ENCODE peak calls at places on chromosomes 16 and 17, in six cellular contexts. A, U, T, W, L and B are unnamed samples.

GRCh38 chr17:8237886-8238285 is 10.0 kb downstream of the CTC1 start:
- DNase-seq in A (no peak), L (peak), U (no peak), T (no peak), W (no peak), B (no peak)

GRCh38 chr17:19381741-19382444 is 3.6 kb downstream of the MAPK7 start:
- DNase-seq in L (peak), U (no peak), A (peak), T (no peak), W (no peak), B (peak)

GRCh38 chr17:35154486-35154885 is 6.9 kb downstream of the UNC45B start:
- DNase-seq in A (no peak), L (no peak), T (no peak), W (no peak), U (no peak), B (no peak)

GRCh38 chr17:2087597-2088211 is 32.8 kb downstream of the HIC1 start:
- DNase-seq in W (no peak), T (no peak), A (peak), L (peak), U (peak), B (no peak)

GRCh38 chr17:62778990-62779681 is 29.0 kb downstream of the MARCHF10 start:
- DNase-seq in L (peak), T (no peak), W (no peak), U (no peak), A (peak), B (no peak)

GRCh38 chr17:65495255-65496060 is 66.0 kb downstream of the AXIN2 start:
- DNase-seq in L (no peak), A (no peak), W (no peak), U (no peak), T (no peak), B (no peak)

GRCh38 chr17:37802061-37802460 is 57.2 kb upstream of the HNF1B start:
- DNase-seq in T (no peak), A (no peak), U (no peak), W (no peak), L (no peak), B (no peak)

GRCh38 chr17:45905812-45906211 is 11.5 kb downstream of the MAPT start:
- DNase-seq in L (no peak), W (no peak), U (no peak), A (no peak), T (no peak), B (no peak)

GRCh38 chr16:69613283-69614154 is 47.8 kb downstream of the NFAT5 start:
- DNase-seq in A (no peak), L (no peak), U (no peak), T (no peak), W (no peak), B (no peak)

GRCh38 chr16:57316390-57317017 is 32.0 kb upstream of the PLLP start:
- DNase-seq in W (no peak), A (no peak), U (no peak), T (no peak), L (no peak), B (peak)

GRCh38 chr17:3865166-3865565 is 19.1 kb upstream of the NCBP3 start:
- DNase-seq in U (no peak), L (no peak), T (no peak), A (no peak), W (no peak), B (no peak)

GRCh38 chr17:11823862-11824261 is 173.4 kb downstream of the ZNF18 start:
- DNase-seq in W (no peak), L (no peak), A (no peak), U (peak), T (no peak), B (no peak)

GRCh38 chr17:58679263-58680037 is 12.4 kb downstream of the TEX14 start:
- DNase-seq in A (no peak), T (no peak), W (no peak), L (no peak), U (no peak), B (no peak)

GRCh38 chr16:9136596-9136995 is 45.2 kb downstream of the HAPSTR1 start:
- DNase-seq in W (no peak), T (no peak), A (peak), L (peak), U (peak), B (no peak)

GRCh38 chr17:77770331-77771105 is 188.0 kb upstream of the TNRC6C start:
- DNase-seq in L (peak), W (no peak), U (no peak), T (no peak), A (no peak), B (no peak)

GRCh38 chr16:87127766-87128147 is 189.4 kb downstream of the C16orf95 start:
- DNase-seq in T (no peak), A (no peak), L (no peak), W (no peak), U (no peak), B (no peak)
- H3K27ac ChIP-seq in T (no peak), A (no peak), L (peak), W (peak), U (no peak), B (peak)

GRCh38 chr17:74842146-74842598 is 17.5 kb downstream of the GRIN2C start:
- DNase-seq in W (no peak), T (no peak), U (no peak), L (no peak), A (no peak), B (no peak)
- TF ChIP-seq CTCF in W (no peak), T (no peak), U (no peak), L (no peak), A (no peak), B (no peak)

GRCh38 chr16:23181506-23181905 is 1.0 kb upstream of the SCNN1G start:
- DNase-seq in A (no peak), L (no peak), U (no peak), W (no peak), T (no peak), B (no peak)

GRCh38 chr16:23185661-23186060 is 3.1 kb downstream of the SCNN1G start:
- DNase-seq in U (no peak), T (no peak), W (peak), L (no peak), A (no peak), B (no peak)

GRCh38 chr16:23183486-23183862 is 929 bp downstream of the SCNN1G start:
- DNase-seq in U (no peak), A (no peak), L (no peak), T (no peak), W (no peak), B (no peak)

GRCh38 chr16:23182675-23183485 is at the start of gene SCNN1G:
- DNase-seq in U (no peak), L (peak), A (peak), T (no peak), W (peak), B (no peak)

DNA sequence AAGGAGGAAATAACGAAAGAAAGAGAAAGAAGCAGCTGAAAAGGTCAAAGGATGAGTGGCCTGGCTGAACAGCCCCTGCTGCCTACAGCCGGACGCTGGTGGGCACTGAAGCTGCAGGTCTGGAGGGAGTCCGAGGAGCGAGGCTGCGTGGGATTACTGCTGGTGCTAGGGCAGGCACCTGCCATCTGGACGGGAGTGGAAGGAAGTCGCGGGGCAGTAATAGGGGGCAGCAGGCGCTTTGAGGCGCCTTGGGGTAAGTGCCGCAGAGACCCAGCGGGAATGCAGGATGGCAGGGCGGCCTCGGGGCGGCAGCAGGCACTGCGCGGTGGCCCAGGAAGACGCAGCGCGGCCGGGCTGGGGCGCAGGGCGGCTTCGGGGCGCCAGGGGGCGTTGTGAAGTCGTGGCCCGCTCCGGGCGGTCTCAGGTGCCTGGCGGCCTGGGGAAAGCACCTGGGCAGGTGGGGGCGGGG is 305 bp upstream of the SCNN1G start:
- DNase-seq in L (peak), U (peak), W (peak), T (peak), A (no peak), B (no peak)
- H3K4me3 ChIP-seq in L (no peak), U (peak), W (peak), T (no peak), A (peak), B (peak)

GRCh38 chr16:20729141-20729540 is 12.5 kb downstream of the THUMPD1 start:
- DNase-seq in A (no peak), U (no peak), W (no peak), T (no peak), L (no peak), B (no peak)

GRCh38 chr16:20735504-20735903 is 6.1 kb downstream of the THUMPD1 start:
- DNase-seq in U (no peak), L (no peak), W (no peak), A (no peak), T (no peak), B (no peak)

GRCh38 chr16:20734782-20735181 is 6.8 kb downstream of the THUMPD1 start:
- DNase-seq in W (no peak), A (no peak), L (no peak), U (no peak), T (no peak), B (no peak)

GRCh38 chr16:20734056-20734455 is 7.6 kb downstream of the THUMPD1 start:
- DNase-seq in A (no peak), U (no peak), W (no peak), L (no peak), T (no peak), B (no peak)
- H3K27ac ChIP-seq in A (no peak), U (no peak), W (no peak), L (no peak), T (no peak), B (no peak)

DNA sequence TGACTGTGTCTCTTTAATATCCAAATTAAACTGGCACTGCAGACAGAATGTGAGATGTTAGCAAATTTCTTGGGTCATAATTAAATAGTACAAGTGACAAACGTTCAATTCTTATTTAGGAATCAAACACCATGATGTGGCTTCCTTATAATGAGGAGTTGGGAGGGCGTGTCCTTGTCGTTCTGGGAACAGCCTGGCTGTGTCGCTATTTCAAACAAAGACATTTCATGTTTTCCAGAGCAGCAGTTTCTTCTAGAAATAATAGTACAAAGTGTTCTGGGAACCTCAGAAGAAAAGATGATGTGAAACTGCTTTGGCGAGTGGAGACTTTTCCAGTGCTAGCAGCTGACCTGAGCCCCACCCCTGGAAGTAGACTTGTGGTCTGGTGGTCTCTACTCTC is 301.7 kb upstream of the N4BP1 start:
- DNase-seq in U (no peak), W (no peak), L (no peak), A (no peak), T (no peak), B (no peak)
- TF ChIP-seq CTCF in U (no peak), W (no peak), L (no peak), A (no peak), T (no peak), B (no peak)